ENCODE peak calls at places on chromosomes 1 and 21, in four cellular contexts. One of them, this sample, is unnamed.
A peak's percentile ranks its signal among the peaks of the same experiment; 100 is the strongest.

GRCh38 chr1:16430598-16430997 is 6.6 kb downstream of the SPATA21 start:
- DNase-seq in spleen: no peak
- DNase-seq in GM23248: no peak
- DNase-seq in thyroid gland: no peak
- DNase-seq in this sample: no peak

GRCh38 chr1:9592510-9593075 is 3.9 kb downstream of the TMEM201 start:
- DNase-seq in spleen: peak; percentile 69
- DNase-seq in GM23248: no peak
- DNase-seq in thyroid gland: no peak
- DNase-seq in this sample: no peak

GRCh38 chr1:8903908-8904650 is 25.6 kb upstream of the ENO1 start:
- DNase-seq in spleen: no peak
- DNase-seq in thyroid gland: peak; percentile 88
- DNase-seq in GM23248: peak; percentile 98
- DNase-seq in this sample: peak; percentile 68

GRCh38 chr1:229991724-229992333 is 75.2 kb upstream of the GALNT2 start:
- DNase-seq in thyroid gland: no peak
- DNase-seq in GM23248: no peak
- DNase-seq in spleen: no peak
- DNase-seq in this sample: no peak

GRCh38 chr1:172903581-172904220 is 147.0 kb downstream of the TNFSF18 start:
- DNase-seq in GM23248: peak; percentile 48
- DNase-seq in thyroid gland: no peak
- DNase-seq in spleen: no peak
- DNase-seq in this sample: no peak

GRCh38 chr1:115655307-115655664 is 13.5 kb downstream of the VANGL1 start:
- DNase-seq in spleen: no peak
- DNase-seq in GM23248: no peak
- DNase-seq in thyroid gland: no peak
- DNase-seq in this sample: no peak

GRCh38 chr1:232267092-232267836 is 362.7 kb downstream of the SIPA1L2 start:
- DNase-seq in GM23248: no peak
- DNase-seq in thyroid gland: no peak
- DNase-seq in spleen: no peak
- DNase-seq in this sample: no peak

GRCh38 chr1:245687636-245688535 is 533.1 kb downstream of the KIF26B start:
- DNase-seq in thyroid gland: peak; percentile 21
- DNase-seq in GM23248: peak; percentile 58
- DNase-seq in spleen: peak; percentile 75
- DNase-seq in this sample: no peak

GRCh38 chr21:29208666-29209059 is 78.2 kb downstream of the MAP3K7CL start:
- DNase-seq in spleen: no peak
- DNase-seq in thyroid gland: no peak
- DNase-seq in GM23248: peak; percentile 91
- DNase-seq in this sample: no peak

GRCh38 chr1:46497665-46498064 is 8.0 kb downstream of the DMBX1 start:
- DNase-seq in thyroid gland: no peak
- DNase-seq in GM23248: no peak
- DNase-seq in spleen: no peak
- DNase-seq in this sample: no peak

GRCh38 chr1:16244650-16245285 is 7.8 kb upstream of the CPLANE2 start:
- DNase-seq in GM23248: no peak
- DNase-seq in spleen: no peak
- DNase-seq in thyroid gland: no peak
- DNase-seq in this sample: no peak

GRCh38 chr1:224801761-224802490 is 127.5 kb upstream of the DNAH14 start:
- DNase-seq in thyroid gland: no peak
- DNase-seq in spleen: no peak
- DNase-seq in GM23248: no peak
- DNase-seq in this sample: no peak

GRCh38 chr1:7069888-7070287 is 284.6 kb downstream of the CAMTA1 start:
- DNase-seq in thyroid gland: no peak
- DNase-seq in GM23248: peak; percentile 42
- DNase-seq in spleen: no peak
- DNase-seq in this sample: no peak

GRCh38 chr1:27322569-27323116 is 680 bp downstream of the TMEM222 start:
- DNase-seq in GM23248: peak; percentile 30
- DNase-seq in spleen: no peak
- DNase-seq in thyroid gland: no peak
- DNase-seq in this sample: no peak

GRCh38 chr1:151720190-151720953 is 950 bp upstream of the RIIAD1 start:
- DNase-seq in GM23248: peak; percentile 18
- DNase-seq in thyroid gland: no peak
- DNase-seq in spleen: no peak
- DNase-seq in this sample: no peak

GRCh38 chr1:157597959-157598667 is at the start of gene FCRL4:
- DNase-seq in GM23248: no peak
- DNase-seq in thyroid gland: no peak
- DNase-seq in spleen: no peak
- DNase-seq in this sample: no peak

GRCh38 chr1:225596152-225596551 is 56.8 kb downstream of the ENAH start:
- DNase-seq in spleen: no peak
- DNase-seq in GM23248: peak; percentile 38
- DNase-seq in thyroid gland: no peak
- DNase-seq in this sample: no peak

GRCh38 chr1:173328961-173329360 is 121.8 kb upstream of the TNFSF4 start:
- DNase-seq in spleen: no peak
- DNase-seq in GM23248: no peak
- DNase-seq in thyroid gland: no peak
- DNase-seq in this sample: no peak

GRCh38 chr1:84853743-84854721 is 39.0 kb downstream of the LPAR3 start:
- DNase-seq in spleen: no peak
- DNase-seq in GM23248: peak; percentile 87
- DNase-seq in thyroid gland: no peak
- DNase-seq in this sample: peak; percentile 38

GRCh38 chr1:10694274-10694632 is 102.2 kb downstream of the CASZ1 start:
- DNase-seq in spleen: no peak
- DNase-seq in GM23248: peak; percentile 60
- DNase-seq in thyroid gland: no peak
- DNase-seq in this sample: peak; percentile 77

GRCh38 chr1:163315773-163316374 is 5.9 kb upstream of the NUF2 start:
- DNase-seq in GM23248: peak; percentile 75
- DNase-seq in thyroid gland: no peak
- DNase-seq in spleen: no peak
- DNase-seq in this sample: peak; percentile 15

GRCh38 chr21:26070121-26070520 is 100.4 kb downstream of the APP start:
- DNase-seq in GM23248: no peak
- DNase-seq in spleen: no peak
- DNase-seq in thyroid gland: no peak
- DNase-seq in this sample: no peak

GRCh38 chr1:245717611-245718010 is 562.8 kb downstream of the KIF26B start:
- DNase-seq in spleen: no peak
- DNase-seq in GM23248: no peak
- DNase-seq in thyroid gland: no peak
- DNase-seq in this sample: no peak

GRCh38 chr21:36641346-36641745 is 57.6 kb upstream of the SIM2 start:
- DNase-seq in GM23248: no peak
- DNase-seq in spleen: no peak
- DNase-seq in thyroid gland: no peak
- DNase-seq in this sample: no peak

GRCh38 chr1:45304311-45305081 is 22.2 kb upstream of the HPDL start:
- DNase-seq in spleen: peak; percentile 86
- DNase-seq in thyroid gland: peak; percentile 64
- DNase-seq in GM23248: peak; percentile 9
- DNase-seq in this sample: peak; percentile 64

GRCh38 chr1:2300851-2301606 is 72.9 kb downstream of the SKI start:
- DNase-seq in GM23248: peak; percentile 84
- DNase-seq in thyroid gland: peak; percentile 56
- DNase-seq in spleen: peak; percentile 98
- DNase-seq in this sample: peak; percentile 85

GRCh38 chr1:248873993-248874671 is 15.2 kb upstream of the ZNF692 start:
- DNase-seq in GM23248: no peak
- DNase-seq in spleen: no peak
- DNase-seq in thyroid gland: peak; percentile 70
- DNase-seq in this sample: peak; percentile 82

GRCh38 chr21:44006656-44007055 is 5.5 kb upstream of the TRAPPC10 start:
- DNase-seq in GM23248: peak; percentile 75
- DNase-seq in thyroid gland: no peak
- DNase-seq in spleen: no peak
- DNase-seq in this sample: peak; percentile 56

GRCh38 chr21:42356680-42357079 is 5.9 kb upstream of the TFF2 start:
- DNase-seq in spleen: peak; percentile 6
- DNase-seq in thyroid gland: peak; percentile 61
- DNase-seq in GM23248: no peak
- DNase-seq in this sample: no peak

GRCh38 chr21:35002879-35003722 is 46.0 kb downstream of the RUNX1 start:
- DNase-seq in thyroid gland: no peak
- DNase-seq in GM23248: peak; percentile 88
- DNase-seq in spleen: no peak
- DNase-seq in this sample: no peak

GRCh38 chr1:172145231-172145651 is 275.2 kb upstream of the C1orf105 start:
- DNase-seq in GM23248: peak; percentile 88
- DNase-seq in thyroid gland: no peak
- DNase-seq in spleen: no peak
- DNase-seq in this sample: no peak

DNA sequence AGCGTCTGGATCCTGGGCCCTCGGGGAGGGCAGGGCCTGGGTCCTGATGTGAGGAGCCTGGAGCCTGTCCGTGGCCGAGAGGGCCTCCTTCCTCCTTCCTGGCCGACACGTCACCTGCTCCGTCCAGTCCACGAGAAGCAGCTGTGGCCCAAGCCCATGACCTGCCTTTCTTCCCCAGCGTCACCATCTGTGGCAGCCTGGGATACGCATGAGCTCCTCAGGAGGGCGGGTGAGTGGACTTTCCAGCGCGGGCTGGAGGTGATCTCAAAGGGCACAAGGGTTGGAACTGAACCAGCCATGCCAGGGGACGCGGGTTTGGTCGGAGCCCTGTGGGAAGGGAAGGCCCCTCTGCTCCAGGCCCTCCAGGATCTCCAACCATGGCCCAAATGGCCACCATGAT is 90.4 kb downstream of the DHRS3 start:
- DNase-seq in spleen: no peak
- DNase-seq in GM23248: no peak
- DNase-seq in thyroid gland: peak; percentile 83
- DNase-seq in this sample: peak; percentile 83
- H3K4me1 ChIP-seq in spleen: no peaks in the 10 kb centered on the region
- H3K4me1 ChIP-seq in GM23248: peaks cover 7% of the 10 kb centered on the region
- H3K4me1 ChIP-seq in thyroid gland: peaks cover 34% of the 10 kb centered on the region
- H3K4me1 ChIP-seq in this sample: peaks cover 67% of the 10 kb centered on the region

GRCh38 chr21:45590246-45590725 is 48.0 kb upstream of the SLC19A1 start:
- DNase-seq in spleen: peak; percentile 91
- DNase-seq in GM23248: peak; percentile 70
- DNase-seq in thyroid gland: no peak
- DNase-seq in this sample: peak; percentile 74
- H3K4me1 ChIP-seq in spleen: peaks cover 18% of the 10 kb centered on the region
- H3K4me1 ChIP-seq in GM23248: no peaks in the 10 kb centered on the region
- H3K4me1 ChIP-seq in thyroid gland: peaks cover 5% of the 10 kb centered on the region
- H3K4me1 ChIP-seq in this sample: peaks cover 19% of the 10 kb centered on the region

GRCh38 chr1:3522112-3522511 is 67.6 kb downstream of the ARHGEF16 start:
- DNase-seq in thyroid gland: no peak
- DNase-seq in spleen: no peak
- DNase-seq in GM23248: no peak
- DNase-seq in this sample: no peak

GRCh38 chr1:3521426-3521825 is 67.0 kb downstream of the ARHGEF16 start:
- DNase-seq in thyroid gland: no peak
- DNase-seq in spleen: no peak
- DNase-seq in GM23248: no peak
- DNase-seq in this sample: no peak

GRCh38 chr1:3519301-3519885 is 64.9 kb downstream of the ARHGEF16 start:
- DNase-seq in GM23248: no peak
- DNase-seq in spleen: no peak
- DNase-seq in thyroid gland: no peak
- DNase-seq in this sample: no peak

GRCh38 chr1:3518756-3519155 is 64.3 kb downstream of the ARHGEF16 start:
- DNase-seq in thyroid gland: no peak
- DNase-seq in GM23248: no peak
- DNase-seq in spleen: no peak
- DNase-seq in this sample: no peak

DNA sequence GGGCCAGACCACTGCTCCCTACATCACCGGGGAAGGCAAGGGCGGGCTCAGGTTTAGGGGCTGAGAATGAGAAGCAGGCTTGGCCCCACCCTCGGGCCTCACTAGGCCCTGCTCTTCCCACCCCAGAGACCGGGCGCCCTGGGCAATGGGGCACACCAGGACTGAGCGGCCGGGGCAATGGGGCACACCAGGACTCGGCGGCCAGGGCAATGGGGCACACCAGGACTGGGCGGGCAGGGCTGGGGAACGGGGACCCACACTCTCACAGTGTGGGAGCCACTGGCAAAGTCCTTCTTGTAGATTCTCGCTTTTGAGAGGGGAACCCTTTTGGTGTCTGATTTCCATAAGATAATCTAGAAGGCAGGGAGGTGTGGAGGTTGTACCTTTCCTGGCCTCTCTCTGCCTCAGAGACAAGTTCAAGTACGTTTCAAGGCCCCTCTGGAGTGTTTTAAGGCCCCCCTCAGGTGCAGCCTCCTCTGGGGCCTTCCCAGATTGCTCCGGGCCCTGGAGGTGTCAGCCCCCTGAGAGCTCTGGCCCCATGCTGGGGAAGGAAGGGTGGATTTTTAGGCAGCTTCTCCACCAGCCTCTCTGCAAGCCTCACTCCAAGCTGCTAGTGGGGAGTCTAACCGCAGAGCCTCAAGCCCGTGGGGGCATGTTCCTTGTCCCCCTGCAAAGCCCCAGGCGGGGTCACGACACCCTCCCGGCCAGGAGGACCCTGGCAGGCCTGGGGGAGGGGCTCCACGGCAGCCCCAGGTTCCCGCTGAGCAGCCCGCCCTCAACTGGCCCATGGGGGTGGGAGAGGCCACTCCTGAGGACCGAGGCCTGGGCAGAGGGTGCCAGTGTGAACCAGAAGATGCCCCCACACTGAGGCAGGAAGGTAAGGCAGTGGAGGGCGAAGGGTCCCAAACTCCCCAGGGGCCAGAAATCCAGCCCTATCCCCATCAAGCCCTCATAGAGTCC is 66.2 kb downstream of the ARHGEF16 start:
- DNase-seq in spleen: no peak
- DNase-seq in thyroid gland: no peak
- DNase-seq in GM23248: no peak
- DNase-seq in this sample: no peak
- H3K4me1 ChIP-seq in spleen: no peaks in the 10 kb centered on the region
- H3K4me1 ChIP-seq in thyroid gland: no peaks in the 10 kb centered on the region
- H3K4me1 ChIP-seq in GM23248: peaks cover 8% of the 10 kb centered on the region
- H3K4me1 ChIP-seq in this sample: no peaks in the 10 kb centered on the region

GRCh38 chr1:200897188-200897710 is 2.5 kb downstream of the INAVA start:
- DNase-seq in GM23248: no peak
- DNase-seq in spleen: peak; percentile 47
- DNase-seq in thyroid gland: no peak
- DNase-seq in this sample: no peak
- H3K4me1 ChIP-seq in GM23248: no peaks in the 10 kb centered on the region
- H3K4me1 ChIP-seq in spleen: no peaks in the 10 kb centered on the region
- H3K4me1 ChIP-seq in thyroid gland: no peaks in the 10 kb centered on the region
- H3K4me1 ChIP-seq in this sample: peaks cover 38% of the 10 kb centered on the region

GRCh38 chr1:54314691-54315455 is 91.3 kb downstream of the SSBP3 start:
- DNase-seq in spleen: no peak
- DNase-seq in thyroid gland: peak; percentile 86
- DNase-seq in GM23248: no peak
- DNase-seq in this sample: peak; percentile 72
- H3K4me1 ChIP-seq in spleen: peaks cover 4% of the 10 kb centered on the region
- H3K4me1 ChIP-seq in thyroid gland: peaks cover 25% of the 10 kb centered on the region
- H3K4me1 ChIP-seq in GM23248: peaks cover 22% of the 10 kb centered on the region
- H3K4me1 ChIP-seq in this sample: peaks cover 14% of the 10 kb centered on the region